ENCODE peak calls at places on chromosomes 5 and 9, in six cellular contexts. V is thyroid gland, K is IMR-90, H is GM12878, O is Peyer's patch, T is H1. S is an unnamed sample. For H3K4me1, the result is how much of the 10 kb centered on the place peaks cover.

GRCh38 chr9:89848060-89849040 is 243.5 kb downstream of the GADD45G start:
- DNase-seq in V (no peak), O (no peak), H (no peak), T (no peak), K (no peak), S (no peak)

GRCh38 chr9:124108216-124108615 is 96.6 kb downstream of the LHX2 start:
- DNase-seq in H (no peak), T (no peak), O (no peak), V (peak), K (no peak), S (no peak)

GRCh38 chr5:81601912-81602311 is 149.0 kb downstream of the SSBP2 start:
- DNase-seq in H (no peak), K (peak), T (no peak), V (no peak), O (no peak), S (no peak)

GRCh38 chr9:27534131-27534530 is 4.5 kb upstream of the MOB3B start:
- DNase-seq in K (no peak), V (no peak), T (no peak), O (no peak), H (no peak), S (no peak)

GRCh38 chr5:42995152-42995751 is 44.9 kb downstream of the ANXA2R start:
- DNase-seq in K (peak), V (no peak), H (no peak), T (no peak), O (no peak), S (no peak)

GRCh38 chr9:13110766-13111400 is 168.6 kb downstream of the MPDZ start:
- DNase-seq in K (no peak), T (no peak), O (no peak), H (no peak), V (peak), S (peak)

GRCh38 chr5:156109317-156110023 is 217.5 kb upstream of the SGCD start:
- DNase-seq in V (no peak), O (no peak), H (no peak), K (peak), T (no peak), S (no peak)

GRCh38 chr9:69253057-69253456 is 72.0 kb upstream of the ENTREP1 start:
- DNase-seq in T (no peak), K (peak), H (no peak), O (no peak), V (no peak), S (peak)

GRCh38 chr5:84382363-84383295 is 2.1 kb downstream of the EDIL3 start:
- DNase-seq in H (no peak), K (peak), O (no peak), V (peak), T (no peak), S (peak)

DNA sequence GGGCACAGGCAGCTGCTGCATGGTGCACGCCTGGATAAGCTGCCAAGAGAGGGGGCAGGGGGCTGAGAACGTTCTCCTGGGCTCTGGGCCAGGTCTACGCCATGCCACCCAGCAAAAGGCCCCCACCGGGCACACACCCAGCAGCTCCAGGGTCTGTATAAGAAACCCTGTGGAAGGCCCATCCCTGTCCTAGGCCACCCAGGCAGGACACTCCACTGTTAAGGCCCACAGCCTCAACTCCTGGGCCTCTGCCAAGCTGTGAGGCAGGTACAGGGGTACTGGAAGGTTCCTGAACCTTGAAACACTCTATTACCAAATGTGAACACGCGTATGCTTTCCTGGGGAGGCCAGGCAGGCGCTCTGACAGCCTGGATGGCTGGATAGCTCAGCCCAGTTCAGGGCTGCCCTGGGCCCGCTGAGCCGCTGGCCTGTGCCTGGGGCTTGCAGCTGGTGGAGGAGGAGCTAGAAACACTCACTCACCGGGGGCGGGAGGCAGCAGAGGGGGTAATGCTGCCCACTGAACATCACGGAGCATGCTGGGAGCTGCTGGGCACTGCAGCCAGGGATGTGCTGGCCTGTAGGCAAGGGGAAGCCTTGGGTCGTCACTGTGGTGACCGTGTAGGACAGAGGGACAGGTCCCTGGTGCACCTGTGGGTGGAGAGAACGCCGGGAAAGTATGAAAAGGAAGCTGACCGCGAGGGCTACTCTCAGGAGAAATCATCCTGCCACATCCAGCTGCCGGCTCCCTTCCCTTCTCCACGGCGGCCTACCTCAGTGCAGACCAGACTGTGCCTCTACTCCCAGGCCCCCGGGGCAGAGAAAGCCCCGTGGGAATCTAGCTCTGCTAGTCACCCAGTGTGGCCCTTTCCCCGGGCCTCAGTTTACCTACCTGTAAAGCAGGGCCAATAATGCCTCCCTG is 6.0 kb downstream of the RNF44 start:
- DNase-seq in T (no peak), O (no peak), H (no peak), V (peak), K (peak), S (no peak)
- H3K4me1 ChIP-seq in T (under half), O (half or more), H (under half), V (under half), K (under half), S (under half)

DNA sequence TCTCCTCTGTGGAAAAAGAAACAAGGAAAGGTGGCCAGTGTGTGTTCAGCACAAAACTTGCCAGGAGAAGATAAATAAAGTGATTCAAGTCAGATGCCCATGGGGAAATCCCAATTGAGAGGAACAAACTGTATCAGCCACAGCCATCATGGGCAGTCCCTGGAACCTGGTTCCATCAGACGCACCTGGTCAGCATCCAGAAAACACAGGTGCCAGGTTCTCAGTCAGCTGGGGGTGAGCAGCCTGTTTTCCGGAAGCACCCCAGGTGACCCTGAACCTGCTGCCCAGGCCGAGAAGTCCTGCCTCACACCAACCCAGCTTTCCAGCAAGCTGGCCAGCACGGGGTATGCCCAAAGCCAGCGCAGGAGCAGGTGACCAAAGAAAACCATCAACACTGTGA is 30.5 kb downstream of the PTCH1 start:
- DNase-seq in H (no peak), V (peak), T (no peak), O (no peak), K (no peak), S (peak)
- TF ChIP-seq POLR2A in H (no peak), V (no peak), T (no peak), O (no peak), K (no peak), S (no peak)

DNA sequence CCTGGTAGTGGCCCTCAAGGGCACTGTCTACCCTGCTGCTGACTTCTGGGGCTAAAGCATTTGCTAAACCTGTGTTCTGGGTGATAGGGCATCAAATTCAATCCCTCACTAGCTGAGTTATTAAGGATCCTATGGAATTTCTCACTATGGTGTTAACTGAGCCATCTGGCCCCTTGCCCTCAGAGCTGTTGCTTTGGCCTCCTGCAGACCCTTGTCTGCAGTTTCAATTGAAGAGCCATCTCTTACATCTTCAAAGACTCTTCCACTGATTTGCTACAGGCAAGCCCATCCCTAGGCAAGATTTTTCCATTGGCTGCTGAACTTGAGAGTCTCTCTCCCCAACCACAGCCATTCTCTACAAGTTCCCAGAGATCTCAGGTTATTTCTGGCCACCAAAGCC is 418.2 kb downstream of the ZNF608 start:
- DNase-seq in K (no peak), O (no peak), H (no peak), V (no peak), T (no peak), S (no peak)
- H3K27ac ChIP-seq in K (no peak), O (no peak), H (no peak), V (no peak), T (no peak), S (no peak)

DNA sequence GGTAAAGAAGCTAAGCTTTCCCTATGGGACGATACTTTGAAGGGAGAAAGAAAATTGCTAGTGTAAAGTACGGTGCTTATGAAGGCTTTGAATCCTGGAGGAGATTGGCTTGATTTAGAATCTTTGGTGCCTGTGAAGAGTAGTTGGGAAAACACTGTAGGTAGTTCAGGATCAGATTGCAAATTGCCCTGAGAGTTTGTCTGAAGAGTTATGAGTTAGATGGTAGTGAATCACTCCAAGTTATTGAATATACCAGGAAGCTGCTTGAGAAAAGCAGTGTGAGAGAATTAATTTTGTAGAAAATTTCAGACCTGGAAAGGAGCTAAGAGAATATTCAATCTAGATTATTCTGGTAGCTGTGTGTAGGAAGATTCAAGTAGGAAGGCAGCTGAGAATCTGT is 11.5 kb downstream of the MAN2A1 start:
- DNase-seq in H (no peak), V (no peak), K (peak), T (no peak), O (no peak), S (no peak)
- H3K4me1 ChIP-seq in H (under half), V (under half), K (under half), T (under half), O (under half), S (under half)

DNA sequence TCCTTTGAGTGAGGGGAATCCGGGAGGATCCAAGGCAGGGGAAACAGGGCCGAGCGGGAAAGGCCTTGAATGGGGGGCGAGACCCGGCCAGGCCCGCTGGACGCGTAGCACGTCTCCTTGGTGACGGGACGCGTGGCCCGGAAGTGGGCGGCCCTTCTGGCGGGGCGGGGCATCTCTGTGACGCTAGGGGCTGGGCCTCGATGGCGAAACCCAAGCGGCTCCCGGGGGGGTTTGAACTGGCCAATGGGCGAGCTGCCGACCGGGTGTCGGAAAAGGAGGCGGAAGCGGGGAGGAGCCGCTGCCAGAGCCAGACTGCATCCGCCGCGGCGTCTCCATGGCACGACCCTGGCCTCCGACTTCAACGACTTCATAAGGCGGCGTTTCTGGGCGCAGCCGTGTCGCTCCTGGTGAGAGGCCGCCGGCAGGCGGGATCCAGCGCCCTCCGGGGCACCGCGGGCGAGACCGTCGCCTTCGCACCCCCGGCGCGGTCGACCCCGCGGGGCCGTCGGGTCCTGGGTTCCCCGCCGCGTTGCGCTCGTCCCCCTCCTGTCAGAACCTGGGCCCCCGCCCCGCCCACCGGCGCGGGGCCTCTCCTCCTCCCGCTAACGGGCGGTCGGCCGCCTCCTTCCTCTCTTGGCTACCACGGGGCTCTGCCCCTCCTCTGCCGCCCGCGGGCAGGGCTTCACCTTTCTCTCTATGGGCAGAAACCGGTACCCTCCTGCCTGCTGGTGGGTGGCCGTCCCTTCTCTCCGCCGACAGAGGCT is at the start of gene ODF2:
- DNase-seq in T (peak), K (peak), O (peak), V (peak), H (peak), S (peak)
- TF ChIP-seq POLR2A in T (no peak), K (peak), O (peak), V (peak), H (peak), S (peak)

DNA sequence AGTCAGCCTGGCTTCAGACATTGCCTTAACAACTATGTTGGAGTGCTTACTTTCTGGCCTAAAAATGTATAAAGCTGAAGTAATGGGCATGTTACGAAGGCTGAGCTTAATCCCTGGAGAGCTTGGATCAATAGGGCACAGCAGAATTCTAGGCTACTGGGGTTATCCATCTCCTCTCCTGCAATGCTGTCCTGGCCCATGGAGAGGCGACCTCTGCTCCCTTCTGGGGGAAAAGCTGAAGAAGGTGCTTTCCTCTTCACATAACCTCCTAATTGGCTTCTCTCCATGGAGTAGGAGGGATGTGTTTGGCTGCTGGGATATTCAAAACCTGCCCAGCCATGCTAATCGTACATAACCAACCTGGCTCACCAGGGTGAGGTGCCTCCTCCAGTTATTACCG is 403.5 kb downstream of the DMRT2 start:
- DNase-seq in H (no peak), V (no peak), T (no peak), K (no peak), O (no peak), S (no peak)
- H3K27ac ChIP-seq in H (no peak), V (no peak), T (no peak), K (no peak), O (no peak), S (no peak)

GRCh38 chr5:138033275-138033808 is 463 bp upstream of the FAM13B start:
- DNase-seq in H (no peak), K (no peak), V (no peak), O (no peak), T (peak), S (peak)
- H3K4me1 ChIP-seq in H (under half), K (under half), V (under half), O (under half), T (under half), S (under half)

GRCh38 chr5:151075698-151076331 is 5.0 kb downstream of the TNIP1 start:
- DNase-seq in T (no peak), O (no peak), K (peak), H (no peak), V (peak), S (no peak)
- TF ChIP-seq POLR2A in T (no peak), O (peak), K (no peak), H (peak), V (no peak), S (no peak)